ENCODE peak calls at places on chromosome 6, in nine cellular contexts. D is endothelial cell; J is nucleus accumbens; V is HTR-8/SVneo; A is NCI-H2081; C is neuronal stem cell; U is amygdala; W is naive thymus-derived CD4-positive, alpha-beta T cell; S is CD8-positive, alpha-beta T cell. I is an unnamed sample.

GRCh38 chr6:30824698-30825097 is 59.6 kb upstream of the DDR1 start:
- DNase-seq in V (no peak), W (no peak), J (no peak), C (no peak), U (no peak), A (no peak), D (no peak), S (no peak), I (no peak)

GRCh38 chr6:35178932-35179832 is 34.6 kb upstream of the SCUBE3 start:
- DNase-seq in D (no peak), A (no peak), C (no peak), V (no peak), W (no peak), U (no peak), J (no peak), S (no peak), I (no peak)

GRCh38 chr6:154960299-154960796 is 34.8 kb upstream of the TIAM2 start:
- DNase-seq in V (no peak), A (no peak), W (no peak), S (no peak), D (no peak), U (no peak), C (no peak), J (no peak), I (no peak)

GRCh38 chr6:97473979-97474378 is 191.0 kb upstream of the MMS22L start:
- DNase-seq in S (no peak), V (no peak), U (no peak), W (no peak), J (no peak), C (no peak), A (no peak), D (no peak), I (no peak)

GRCh38 chr6:141403103-141403502 is 729.6 kb upstream of the GJE1 start:
- DNase-seq in S (no peak), J (no peak), V (no peak), W (no peak), A (no peak), C (no peak), U (no peak), D (no peak), I (no peak)

GRCh38 chr6:137493218-137494038 is 766 bp downstream of the OLIG3 start:
- DNase-seq in C (peak), J (no peak), D (no peak), U (no peak), A (no peak), S (no peak), V (no peak), W (peak), I (peak)

GRCh38 chr6:153591165-153591564 is 447.9 kb upstream of the OPRM1 start:
- DNase-seq in D (no peak), S (no peak), C (no peak), W (no peak), J (no peak), V (no peak), A (no peak), U (no peak), I (no peak)

GRCh38 chr6:83463886-83464285 is 33.0 kb upstream of the ME1 start:
- DNase-seq in C (no peak), J (no peak), V (no peak), W (no peak), A (no peak), D (no peak), U (no peak), S (no peak), I (no peak)

GRCh38 chr6:53761036-53761435 is 33.8 kb upstream of the LRRC1 start:
- DNase-seq in V (no peak), U (no peak), S (no peak), C (no peak), W (no peak), J (no peak), D (no peak), A (no peak), I (no peak)

GRCh38 chr6:107700016-107700335 is 124.1 kb downstream of the SCML4 start:
- DNase-seq in D (no peak), C (no peak), U (no peak), V (no peak), A (no peak), W (no peak), S (no peak), J (no peak), I (no peak)

GRCh38 chr6:127515234-127515793 is 3.8 kb downstream of the MTCL3 start:
- DNase-seq in U (peak), A (peak), D (peak), V (peak), W (peak), J (no peak), C (peak), S (no peak), I (peak)

GRCh38 chr6:17478946-17479345 is 85.6 kb downstream of the CAP2 start:
- DNase-seq in A (no peak), C (no peak), V (no peak), J (no peak), D (no peak), S (no peak), W (no peak), U (no peak), I (no peak)

GRCh38 chr6:162099685-162100084 is 627.9 kb downstream of the PRKN start:
- DNase-seq in A (no peak), D (no peak), V (no peak), W (no peak), S (no peak), U (no peak), J (no peak), C (no peak), I (no peak)

GRCh38 chr6:112636650-112637260 is 289.6 kb downstream of the RFPL4B start:
- DNase-seq in A (no peak), C (no peak), V (no peak), S (no peak), J (no peak), W (no peak), D (no peak), U (no peak), I (no peak)

GRCh38 chr6:148249160-148249559 is 93.5 kb upstream of the SASH1 start:
- DNase-seq in J (no peak), W (no peak), C (no peak), D (no peak), V (no peak), U (no peak), S (no peak), A (no peak), I (no peak)

GRCh38 chr6:38346291-38347079 is 293.2 kb downstream of the BTBD9 start:
- DNase-seq in A (no peak), C (no peak), W (no peak), D (no peak), U (no peak), V (peak), S (no peak), J (no peak), I (no peak)

GRCh38 chr6:158086706-158087518 is 81.2 kb downstream of the SERAC1 start:
- DNase-seq in S (no peak), A (no peak), J (no peak), D (no peak), U (no peak), V (no peak), W (no peak), C (no peak), I (no peak)

GRCh38 chr6:47306887-47307286 is 2.8 kb downstream of the TNFRSF21 start:
- DNase-seq in U (no peak), V (no peak), J (no peak), A (no peak), C (no peak), W (no peak), S (no peak), D (no peak), I (no peak)

GRCh38 chr6:151370509-151371078 is 20.8 kb downstream of the ZBTB2 start:
- DNase-seq in J (no peak), C (no peak), A (no peak), U (no peak), D (no peak), W (no peak), S (no peak), V (peak), I (no peak)

GRCh38 chr6:35096129-35096852 is 44.8 kb downstream of the TCP11 start:
- DNase-seq in U (no peak), J (no peak), C (no peak), V (peak), S (no peak), A (peak), D (no peak), W (no peak), I (no peak)

GRCh38 chr6:47159763-47160162 is 117.6 kb upstream of the ADGRF1 start:
- DNase-seq in S (no peak), U (no peak), J (no peak), C (no peak), A (no peak), V (no peak), D (no peak), W (no peak), I (no peak)

GRCh38 chr6:111087871-111088667 is 766 bp downstream of the SLC16A10 start:
- DNase-seq in V (peak), U (no peak), A (no peak), J (peak), S (peak), C (peak), D (peak), W (peak), I (peak)

GRCh38 chr6:52305385-52305784 is 20.8 kb upstream of the MCM3 start:
- DNase-seq in V (no peak), C (no peak), U (no peak), A (no peak), J (no peak), D (no peak), S (no peak), W (no peak), I (no peak)

GRCh38 chr6:137313928-137314855 is 95.0 kb upstream of the IFNGR1 start:
- DNase-seq in D (peak), J (peak), S (peak), C (peak), U (peak), A (peak), V (peak), W (peak), I (peak)

GRCh38 chr6:47780510-47781356 is 1.1 kb upstream of the OPN5 start:
- DNase-seq in D (peak), J (no peak), W (peak), U (peak), C (peak), S (no peak), V (peak), A (peak), I (peak)

GRCh38 chr6:27668442-27669275 is 195.8 kb upstream of the ZNF184 start:
- DNase-seq in V (no peak), D (peak), J (no peak), S (no peak), C (no peak), W (no peak), U (no peak), A (peak), I (peak)

GRCh38 chr6:4180653-4181255 is 45.4 kb upstream of the ECI2 start:
- DNase-seq in A (no peak), U (no peak), V (no peak), C (peak), W (no peak), J (no peak), S (no peak), D (no peak), I (no peak)

GRCh38 chr6:150267686-150268561 is 100.9 kb upstream of the IYD start:
- DNase-seq in V (peak), C (no peak), D (no peak), U (no peak), S (no peak), J (no peak), A (no peak), W (no peak), I (no peak)

GRCh38 chr6:108168501-108168979 is 2.7 kb downstream of the NR2E1 start:
- DNase-seq in D (peak), U (no peak), C (peak), J (no peak), W (no peak), A (no peak), V (no peak), S (no peak), I (peak)

GRCh38 chr6:87407531-87407895 is 259 bp upstream of the CFAP206 start:
- DNase-seq in V (no peak), S (no peak), J (no peak), C (no peak), W (peak), A (peak), D (no peak), U (peak), I (no peak)

GRCh38 chr6:148532698-148533097 is 190.1 kb downstream of the SASH1 start:
- DNase-seq in W (no peak), A (no peak), C (no peak), J (no peak), D (no peak), V (no peak), S (no peak), U (no peak), I (no peak)

GRCh38 chr6:161212902-161213301 is 61.0 kb downstream of the AGPAT4 start:
- DNase-seq in W (no peak), C (no peak), S (no peak), V (no peak), D (no peak), J (no peak), A (no peak), U (no peak), I (no peak)

GRCh38 chr6:13604546-13605416 is 10.4 kb upstream of the NOL7 start:
- DNase-seq in J (no peak), U (no peak), V (no peak), C (no peak), A (no peak), S (no peak), W (no peak), D (no peak), I (no peak)

GRCh38 chr6:115977220-115977619 is 83.5 kb downstream of the FRK start:
- DNase-seq in J (no peak), D (no peak), U (no peak), C (no peak), A (no peak), S (no peak), W (no peak), V (no peak), I (no peak)